ENCODE peak calls at places on chromosomes 3 and 15, in nine cellular contexts. One of them, this sample, is unnamed.

GRCh38 chr3:149401215-149401925 is 23.9 kb upstream of the TM4SF1 start:
- DNase-seq in prostate gland: peak
- DNase-seq in sigmoid colon: no peak
- DNase-seq in HepG2: peak
- DNase-seq in stomach: peak
- DNase-seq in GM23338: no peak
- DNase-seq in spleen: no peak
- DNase-seq in breast epithelium: no peak
- DNase-seq in GM12892: no peak
- DNase-seq in this sample: no peak

GRCh38 chr15:22931784-22932536 is 48.2 kb downstream of the CYFIP1 start:
- DNase-seq in prostate gland: no peak
- DNase-seq in sigmoid colon: no peak
- DNase-seq in HepG2: no peak
- DNase-seq in stomach: no peak
- DNase-seq in GM23338: no peak
- DNase-seq in spleen: no peak
- DNase-seq in breast epithelium: no peak
- DNase-seq in GM12892: no peak
- DNase-seq in this sample: no peak

GRCh38 chr3:162166543-162166942 is 669.9 kb downstream of the OTOL1 start:
- DNase-seq in prostate gland: no peak
- DNase-seq in sigmoid colon: no peak
- DNase-seq in HepG2: no peak
- DNase-seq in stomach: no peak
- DNase-seq in GM23338: no peak
- DNase-seq in spleen: no peak
- DNase-seq in breast epithelium: no peak
- DNase-seq in GM12892: no peak
- DNase-seq in this sample: no peak

GRCh38 chr3:37996785-37997301 is 6.3 kb downstream of the VILL start:
- DNase-seq in prostate gland: peak
- DNase-seq in sigmoid colon: peak
- DNase-seq in HepG2: peak
- DNase-seq in stomach: peak
- DNase-seq in GM23338: peak
- DNase-seq in spleen: peak
- DNase-seq in breast epithelium: peak
- DNase-seq in GM12892: no peak
- DNase-seq in this sample: peak

GRCh38 chr15:57406040-57406772 is 29.9 kb downstream of the CGNL1 start:
- DNase-seq in prostate gland: no peak
- DNase-seq in sigmoid colon: no peak
- DNase-seq in HepG2: peak
- DNase-seq in stomach: no peak
- DNase-seq in GM23338: no peak
- DNase-seq in spleen: no peak
- DNase-seq in breast epithelium: no peak
- DNase-seq in GM12892: no peak
- DNase-seq in this sample: no peak

GRCh38 chr3:183122257-183122932 is 23.1 kb upstream of the MCCC1 start:
- DNase-seq in prostate gland: no peak
- DNase-seq in sigmoid colon: no peak
- DNase-seq in HepG2: peak
- DNase-seq in stomach: no peak
- DNase-seq in GM23338: peak
- DNase-seq in spleen: no peak
- DNase-seq in breast epithelium: no peak
- DNase-seq in GM12892: no peak
- DNase-seq in this sample: peak

GRCh38 chr3:79661866-79662265 is 105.9 kb downstream of the ROBO1 start:
- DNase-seq in prostate gland: no peak
- DNase-seq in sigmoid colon: no peak
- DNase-seq in HepG2: no peak
- DNase-seq in stomach: no peak
- DNase-seq in GM23338: no peak
- DNase-seq in spleen: no peak
- DNase-seq in breast epithelium: no peak
- DNase-seq in GM12892: no peak
- DNase-seq in this sample: no peak

GRCh38 chr3:94226058-94226457 is 163.2 kb downstream of the NSUN3 start:
- DNase-seq in prostate gland: no peak
- DNase-seq in sigmoid colon: no peak
- DNase-seq in HepG2: no peak
- DNase-seq in stomach: no peak
- DNase-seq in GM23338: no peak
- DNase-seq in spleen: no peak
- DNase-seq in breast epithelium: no peak
- DNase-seq in GM12892: no peak
- DNase-seq in this sample: no peak

GRCh38 chr3:50536471-50537180 is 30.9 kb downstream of the C3orf18 start:
- DNase-seq in prostate gland: no peak
- DNase-seq in sigmoid colon: no peak
- DNase-seq in HepG2: no peak
- DNase-seq in stomach: no peak
- DNase-seq in GM23338: no peak
- DNase-seq in spleen: no peak
- DNase-seq in breast epithelium: no peak
- DNase-seq in GM12892: no peak
- DNase-seq in this sample: no peak

GRCh38 chr15:69999392-70000085 is 98.2 kb downstream of the TLE3 start:
- DNase-seq in prostate gland: no peak
- DNase-seq in sigmoid colon: no peak
- DNase-seq in HepG2: no peak
- DNase-seq in stomach: no peak
- DNase-seq in GM23338: no peak
- DNase-seq in spleen: peak
- DNase-seq in breast epithelium: no peak
- DNase-seq in GM12892: no peak
- DNase-seq in this sample: no peak

GRCh38 chr3:193560870-193561269 is 6.2 kb upstream of the ATP13A4 start:
- DNase-seq in prostate gland: no peak
- DNase-seq in sigmoid colon: no peak
- DNase-seq in HepG2: no peak
- DNase-seq in stomach: peak
- DNase-seq in GM23338: no peak
- DNase-seq in spleen: no peak
- DNase-seq in breast epithelium: peak
- DNase-seq in GM12892: no peak
- DNase-seq in this sample: no peak

GRCh38 chr3:189186093-189186492 is 14.3 kb downstream of the TPRG1 start:
- DNase-seq in prostate gland: no peak
- DNase-seq in sigmoid colon: no peak
- DNase-seq in HepG2: no peak
- DNase-seq in stomach: no peak
- DNase-seq in GM23338: no peak
- DNase-seq in spleen: no peak
- DNase-seq in breast epithelium: no peak
- DNase-seq in GM12892: no peak
- DNase-seq in this sample: no peak

GRCh38 chr15:101159096-101159935 is 92.5 kb downstream of the CHSY1 start:
- DNase-seq in prostate gland: no peak
- DNase-seq in sigmoid colon: peak
- DNase-seq in HepG2: no peak
- DNase-seq in stomach: no peak
- DNase-seq in GM23338: no peak
- DNase-seq in spleen: peak
- DNase-seq in breast epithelium: no peak
- DNase-seq in GM12892: no peak
- DNase-seq in this sample: no peak

GRCh38 chr3:10411598-10412332 is 90.9 kb upstream of the SEC13 start:
- DNase-seq in prostate gland: no peak
- DNase-seq in sigmoid colon: no peak
- DNase-seq in HepG2: no peak
- DNase-seq in stomach: no peak
- DNase-seq in GM23338: no peak
- DNase-seq in spleen: peak
- DNase-seq in breast epithelium: no peak
- DNase-seq in GM12892: no peak
- DNase-seq in this sample: no peak
- TF ChIP-seq POLR2AphosphoS5 in prostate gland: no peak
- TF ChIP-seq POLR2AphosphoS5 in sigmoid colon: no peak
- TF ChIP-seq POLR2AphosphoS5 in HepG2: no peak
- TF ChIP-seq POLR2AphosphoS5 in stomach: no peak
- TF ChIP-seq POLR2AphosphoS5 in GM23338: no peak
- TF ChIP-seq POLR2AphosphoS5 in spleen: no peak
- TF ChIP-seq POLR2AphosphoS5 in breast epithelium: no peak
- TF ChIP-seq POLR2AphosphoS5 in GM12892: no peak
- TF ChIP-seq POLR2AphosphoS5 in this sample: no peak

DNA sequence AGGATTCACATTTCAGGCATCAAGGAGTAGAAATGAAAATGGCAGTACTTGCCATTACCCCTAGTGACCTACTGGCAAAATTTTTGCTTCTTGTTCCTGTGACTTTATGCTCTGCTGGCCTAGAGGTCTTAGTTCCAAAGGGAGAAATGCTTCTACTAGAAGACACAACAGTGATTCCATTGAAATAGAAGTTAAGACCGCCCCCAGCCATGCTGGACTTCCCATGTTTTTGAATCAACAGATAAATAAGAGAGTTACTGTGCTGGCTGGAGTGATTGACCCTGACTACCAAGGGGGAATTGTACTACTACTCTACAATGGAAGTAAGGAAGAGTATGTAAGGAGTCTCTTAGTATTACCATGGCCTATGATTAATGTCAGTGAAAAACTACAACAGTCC is 196.2 kb upstream of the AZI2 start:
- DNase-seq in prostate gland: no peak
- DNase-seq in sigmoid colon: no peak
- DNase-seq in HepG2: no peak
- DNase-seq in stomach: no peak
- DNase-seq in GM23338: no peak
- DNase-seq in spleen: no peak
- DNase-seq in breast epithelium: no peak
- DNase-seq in GM12892: no peak
- DNase-seq in this sample: no peak
- TF ChIP-seq POLR2AphosphoS5 in prostate gland: no peak
- TF ChIP-seq POLR2AphosphoS5 in sigmoid colon: no peak
- TF ChIP-seq POLR2AphosphoS5 in HepG2: no peak
- TF ChIP-seq POLR2AphosphoS5 in stomach: no peak
- TF ChIP-seq POLR2AphosphoS5 in GM23338: no peak
- TF ChIP-seq POLR2AphosphoS5 in spleen: no peak
- TF ChIP-seq POLR2AphosphoS5 in breast epithelium: no peak
- TF ChIP-seq POLR2AphosphoS5 in GM12892: no peak
- TF ChIP-seq POLR2AphosphoS5 in this sample: no peak

DNA sequence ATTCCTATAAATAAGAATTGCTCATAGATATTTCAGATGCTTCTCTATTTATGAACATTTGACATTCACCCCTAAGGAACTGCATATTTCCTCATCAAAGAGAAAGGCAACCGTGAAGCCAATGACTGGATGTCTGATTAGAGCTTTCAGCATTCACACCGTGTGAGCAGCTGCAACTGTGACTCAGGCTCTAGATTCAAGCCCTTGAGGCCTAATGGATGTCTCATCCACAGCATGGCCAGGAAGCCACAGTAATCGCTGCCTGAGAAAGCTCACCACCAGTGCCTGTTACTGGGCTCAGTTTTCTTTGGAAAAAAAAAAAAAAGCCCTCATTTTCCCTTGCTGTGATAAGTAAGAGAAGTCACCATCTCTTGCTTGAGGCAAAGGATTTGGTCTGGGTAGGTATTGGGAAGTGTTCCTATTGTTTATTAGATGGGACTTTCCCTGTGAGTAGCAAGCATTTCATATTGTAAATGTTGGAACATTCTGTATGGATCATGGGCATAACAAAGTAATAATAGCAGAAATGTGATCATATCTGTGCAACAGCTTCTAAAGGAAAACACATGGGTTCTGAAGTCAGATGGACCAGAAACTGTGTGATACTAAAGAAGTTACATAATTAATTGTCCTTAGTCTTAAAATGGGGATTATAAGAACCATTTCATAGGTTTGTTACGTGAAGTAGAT is 783.7 kb downstream of the AGBL1 start:
- DNase-seq in prostate gland: no peak
- DNase-seq in sigmoid colon: no peak
- DNase-seq in HepG2: no peak
- DNase-seq in stomach: no peak
- DNase-seq in GM23338: no peak
- DNase-seq in spleen: no peak
- DNase-seq in breast epithelium: no peak
- DNase-seq in GM12892: no peak
- DNase-seq in this sample: no peak
- TF ChIP-seq POLR2AphosphoS5 in prostate gland: no peak
- TF ChIP-seq POLR2AphosphoS5 in sigmoid colon: no peak
- TF ChIP-seq POLR2AphosphoS5 in HepG2: no peak
- TF ChIP-seq POLR2AphosphoS5 in stomach: no peak
- TF ChIP-seq POLR2AphosphoS5 in GM23338: no peak
- TF ChIP-seq POLR2AphosphoS5 in spleen: no peak
- TF ChIP-seq POLR2AphosphoS5 in breast epithelium: no peak
- TF ChIP-seq POLR2AphosphoS5 in GM12892: no peak
- TF ChIP-seq POLR2AphosphoS5 in this sample: no peak

DNA sequence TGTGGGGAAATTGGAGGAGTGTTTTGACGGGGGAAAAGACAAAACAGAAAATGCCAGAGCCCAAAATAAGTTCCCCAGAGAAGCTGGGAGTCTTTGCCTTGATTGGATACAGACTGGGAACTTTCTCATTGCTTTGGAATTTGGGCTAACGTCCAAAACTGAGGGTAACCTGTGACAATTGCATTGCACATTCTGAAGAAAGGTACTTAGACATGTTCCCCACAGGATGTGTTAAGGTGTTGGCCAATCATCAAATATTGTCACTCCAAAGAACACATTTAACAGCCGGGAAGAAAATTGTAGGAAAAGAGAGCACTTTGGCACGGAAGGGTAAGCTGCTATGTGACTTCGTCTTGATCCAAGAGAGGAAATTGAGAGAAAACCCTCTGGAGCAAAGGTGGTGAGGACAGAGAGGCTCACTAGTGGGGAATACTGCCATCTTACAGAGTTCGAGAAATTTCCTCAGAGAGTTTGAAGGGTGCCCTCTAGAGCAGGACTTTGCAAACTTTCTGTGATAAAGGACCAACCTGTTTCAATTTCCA is 619.5 kb upstream of the TBL1XR1 start:
- DNase-seq in prostate gland: peak
- DNase-seq in sigmoid colon: no peak
- DNase-seq in HepG2: peak
- DNase-seq in stomach: no peak
- DNase-seq in GM23338: no peak
- DNase-seq in spleen: no peak
- DNase-seq in breast epithelium: peak
- DNase-seq in GM12892: no peak
- DNase-seq in this sample: no peak
- TF ChIP-seq POLR2AphosphoS5 in prostate gland: peak
- TF ChIP-seq POLR2AphosphoS5 in sigmoid colon: peak
- TF ChIP-seq POLR2AphosphoS5 in HepG2: no peak
- TF ChIP-seq POLR2AphosphoS5 in stomach: peak
- TF ChIP-seq POLR2AphosphoS5 in GM23338: no peak
- TF ChIP-seq POLR2AphosphoS5 in spleen: no peak
- TF ChIP-seq POLR2AphosphoS5 in breast epithelium: peak
- TF ChIP-seq POLR2AphosphoS5 in GM12892: no peak
- TF ChIP-seq POLR2AphosphoS5 in this sample: no peak

DNA sequence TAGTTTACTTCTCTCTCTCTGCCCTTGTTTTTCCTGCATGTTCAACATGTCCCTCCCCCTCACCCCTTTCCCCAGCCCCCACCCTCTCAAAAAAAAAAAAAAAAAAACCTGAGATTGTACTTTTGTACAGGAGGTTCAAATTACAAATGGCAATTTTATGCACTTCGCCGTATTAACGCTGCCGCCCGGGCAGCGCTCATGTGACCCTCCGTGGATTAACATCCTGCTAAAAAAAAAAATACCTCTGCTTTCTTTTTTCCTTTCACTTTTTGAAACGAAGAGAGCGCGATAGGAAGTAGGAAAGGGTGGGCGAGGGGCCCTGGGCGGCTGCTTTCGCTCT is 2.3 kb downstream of the NR2F2 start:
- DNase-seq in prostate gland: no peak
- DNase-seq in sigmoid colon: no peak
- DNase-seq in HepG2: no peak
- DNase-seq in stomach: no peak
- DNase-seq in GM23338: no peak
- DNase-seq in spleen: no peak
- DNase-seq in breast epithelium: no peak
- DNase-seq in GM12892: no peak
- DNase-seq in this sample: no peak
- TF ChIP-seq POLR2AphosphoS5 in prostate gland: no peak
- TF ChIP-seq POLR2AphosphoS5 in sigmoid colon: no peak
- TF ChIP-seq POLR2AphosphoS5 in HepG2: no peak
- TF ChIP-seq POLR2AphosphoS5 in stomach: no peak
- TF ChIP-seq POLR2AphosphoS5 in GM23338: no peak
- TF ChIP-seq POLR2AphosphoS5 in spleen: no peak
- TF ChIP-seq POLR2AphosphoS5 in breast epithelium: no peak
- TF ChIP-seq POLR2AphosphoS5 in GM12892: no peak
- TF ChIP-seq POLR2AphosphoS5 in this sample: no peak